ENCODE peak calls at places on chromosomes 5 and 9, in six cellular contexts. One of them, this sample, is unnamed.

GRCh38 chr9:114114364-114114763 is 15.3 kb upstream of the KIF12 start:
- DNase-seq in activated naive CD4-positive, alpha-beta T cell treated with anti-CD3 and anti-CD28 coated beads for 36 hours: no peak
- DNase-seq in A673: no peak
- DNase-seq in stimulated activated CD4-positive, alpha-beta T cell treated with anti-CD3 and anti-CD28 coated beads, Interleukin-15, amount 100 ng/mL, for 1 hour: no peak
- DNase-seq in DMS 273 treated with DMSO at 0.1 percent for 48 hours: no peak
- DNase-seq in fibroblast of the aortic adventitia: no peak
- DNase-seq in this sample: peak

GRCh38 chr5:58259685-58260152 is 200.2 kb downstream of the PLK2 start:
- DNase-seq in activated naive CD4-positive, alpha-beta T cell treated with anti-CD3 and anti-CD28 coated beads for 36 hours: no peak
- DNase-seq in A673: no peak
- DNase-seq in stimulated activated CD4-positive, alpha-beta T cell treated with anti-CD3 and anti-CD28 coated beads, Interleukin-15, amount 100 ng/mL, for 1 hour: no peak
- DNase-seq in DMS 273 treated with DMSO at 0.1 percent for 48 hours: no peak
- DNase-seq in fibroblast of the aortic adventitia: peak
- DNase-seq in this sample: peak

GRCh38 chr9:136858452-136858843 is 6.3 kb downstream of the MAMDC4 start:
- DNase-seq in activated naive CD4-positive, alpha-beta T cell treated with anti-CD3 and anti-CD28 coated beads for 36 hours: no peak
- DNase-seq in A673: no peak
- DNase-seq in stimulated activated CD4-positive, alpha-beta T cell treated with anti-CD3 and anti-CD28 coated beads, Interleukin-15, amount 100 ng/mL, for 1 hour: no peak
- DNase-seq in DMS 273 treated with DMSO at 0.1 percent for 48 hours: no peak
- DNase-seq in fibroblast of the aortic adventitia: no peak
- DNase-seq in this sample: no peak

GRCh38 chr5:158807947-158808346 is 291.8 kb downstream of the EBF1 start:
- DNase-seq in activated naive CD4-positive, alpha-beta T cell treated with anti-CD3 and anti-CD28 coated beads for 36 hours: no peak
- DNase-seq in A673: no peak
- DNase-seq in stimulated activated CD4-positive, alpha-beta T cell treated with anti-CD3 and anti-CD28 coated beads, Interleukin-15, amount 100 ng/mL, for 1 hour: no peak
- DNase-seq in DMS 273 treated with DMSO at 0.1 percent for 48 hours: no peak
- DNase-seq in fibroblast of the aortic adventitia: peak
- DNase-seq in this sample: peak

GRCh38 chr9:7376838-7377237 is 422.7 kb downstream of the DMAC1 start:
- DNase-seq in activated naive CD4-positive, alpha-beta T cell treated with anti-CD3 and anti-CD28 coated beads for 36 hours: no peak
- DNase-seq in A673: peak
- DNase-seq in stimulated activated CD4-positive, alpha-beta T cell treated with anti-CD3 and anti-CD28 coated beads, Interleukin-15, amount 100 ng/mL, for 1 hour: no peak
- DNase-seq in DMS 273 treated with DMSO at 0.1 percent for 48 hours: no peak
- DNase-seq in fibroblast of the aortic adventitia: no peak
- DNase-seq in this sample: no peak

GRCh38 chr5:98770911-98771322 is 2.5 kb upstream of the RGMB start:
- DNase-seq in activated naive CD4-positive, alpha-beta T cell treated with anti-CD3 and anti-CD28 coated beads for 36 hours: peak
- DNase-seq in A673: peak
- DNase-seq in stimulated activated CD4-positive, alpha-beta T cell treated with anti-CD3 and anti-CD28 coated beads, Interleukin-15, amount 100 ng/mL, for 1 hour: no peak
- DNase-seq in DMS 273 treated with DMSO at 0.1 percent for 48 hours: no peak
- DNase-seq in fibroblast of the aortic adventitia: peak
- DNase-seq in this sample: no peak

GRCh38 chr5:54669845-54670635 is 152.5 kb downstream of the SNX18 start:
- DNase-seq in activated naive CD4-positive, alpha-beta T cell treated with anti-CD3 and anti-CD28 coated beads for 36 hours: no peak
- DNase-seq in A673: no peak
- DNase-seq in stimulated activated CD4-positive, alpha-beta T cell treated with anti-CD3 and anti-CD28 coated beads, Interleukin-15, amount 100 ng/mL, for 1 hour: no peak
- DNase-seq in DMS 273 treated with DMSO at 0.1 percent for 48 hours: peak
- DNase-seq in fibroblast of the aortic adventitia: no peak
- DNase-seq in this sample: no peak

GRCh38 chr9:105901514-105902109 is 207.3 kb downstream of the TMEM38B start:
- DNase-seq in activated naive CD4-positive, alpha-beta T cell treated with anti-CD3 and anti-CD28 coated beads for 36 hours: no peak
- DNase-seq in A673: peak
- DNase-seq in stimulated activated CD4-positive, alpha-beta T cell treated with anti-CD3 and anti-CD28 coated beads, Interleukin-15, amount 100 ng/mL, for 1 hour: no peak
- DNase-seq in DMS 273 treated with DMSO at 0.1 percent for 48 hours: peak
- DNase-seq in fibroblast of the aortic adventitia: no peak
- DNase-seq in this sample: peak

GRCh38 chr5:111775224-111775623 is 18.2 kb upstream of the NREP start:
- DNase-seq in activated naive CD4-positive, alpha-beta T cell treated with anti-CD3 and anti-CD28 coated beads for 36 hours: no peak
- DNase-seq in A673: no peak
- DNase-seq in stimulated activated CD4-positive, alpha-beta T cell treated with anti-CD3 and anti-CD28 coated beads, Interleukin-15, amount 100 ng/mL, for 1 hour: no peak
- DNase-seq in DMS 273 treated with DMSO at 0.1 percent for 48 hours: no peak
- DNase-seq in fibroblast of the aortic adventitia: peak
- DNase-seq in this sample: peak